ENCODE peak calls at places on chromosomes 4 and X, in seven cellular contexts. U is astrocyte of the spinal cord; C is iris pigment epithelial cell; Q is C1 segment of cervical spinal cord; M is left lung; T is activated CD8-positive, alpha-beta T cell treated with anti-CD3 and anti-CD28 coated beads, Interleukin-2, amount 10 ng/mL, durations not matched to agents 7 days and 5 days; P is WTC11. X is an unnamed sample.

GRCh38 chrX:145213504-145213903 is 33.8 kb upstream of the SPANXN1 start:
- DNase-seq in U (peak; percentile 3), C (peak; percentile 3), Q (no peak), M (no peak), T (no peak), P (no peak), X (no peak)

GRCh38 chr4:82601242-82602015 is 39.6 kb upstream of the TMEM150C start:
- DNase-seq in C (peak; percentile 20), U (no peak), T (no peak), Q (no peak), P (no peak), M (no peak), X (no peak)

GRCh38 chr4:156638925-156639605 is 332.5 kb downstream of the PDGFC start:
- DNase-seq in C (peak; percentile 77), Q (no peak), M (no peak), P (no peak), U (peak; percentile 82), T (no peak), X (no peak)

GRCh38 chr4:40185830-40186664 is 10.8 kb upstream of the RHOH start:
- DNase-seq in U (no peak), T (no peak), M (no peak), C (peak; percentile 21), P (no peak), Q (no peak), X (no peak)

GRCh38 chr4:88244821-88245579 is 39.4 kb downstream of the PPM1K start:
- DNase-seq in P (no peak), C (no peak), T (peak; percentile 66), Q (no peak), M (no peak), U (no peak), X (no peak)

GRCh38 chr4:128566688-128567087 is 242.8 kb upstream of the JADE1 start:
- DNase-seq in C (no peak), P (no peak), U (no peak), T (no peak), M (no peak), Q (no peak), X (no peak)

GRCh38 chrX:40106677-40107290 is 9.0 kb upstream of the BCOR start:
- DNase-seq in P (no peak), Q (no peak), M (no peak), T (no peak), C (no peak), U (no peak), X (no peak)

GRCh38 chr4:75007891-75008290 is 75.0 kb downstream of the PARM1 start:
- DNase-seq in Q (no peak), P (no peak), U (no peak), T (no peak), C (no peak), M (no peak), X (no peak)

GRCh38 chrX:40663078-40663740 is 15.8 kb upstream of the CXorf38 start:
- DNase-seq in M (no peak), T (no peak), U (no peak), C (no peak), Q (no peak), P (no peak), X (no peak)

GRCh38 chr4:29581469-29581868 is 1138.7 kb upstream of the PCDH7 start:
- DNase-seq in M (no peak), P (no peak), Q (no peak), C (peak; percentile 0), T (no peak), U (peak; percentile 36), X (no peak)

GRCh38 chrX:40552768-40553167 is 28.0 kb upstream of the ATP6AP2 start:
- DNase-seq in M (no peak), Q (no peak), U (peak; percentile 27), T (no peak), C (no peak), P (no peak), X (peak; percentile 38)

GRCh38 chrX:114584434-114584943 is 603 bp downstream of the HTR2C start:
- DNase-seq in T (no peak), U (no peak), C (no peak), Q (no peak), M (no peak), P (peak; percentile 66), X (no peak)

GRCh38 chr4:37243722-37244582 is 591 bp upstream of the NWD2 start:
- DNase-seq in U (peak; percentile 4), C (no peak), P (peak; percentile 84), Q (no peak), M (no peak), T (no peak), X (no peak)

GRCh38 chrX:9917861-9918260 is 49.3 kb upstream of the CLDN34 start:
- DNase-seq in T (no peak), U (no peak), M (no peak), P (no peak), Q (no peak), C (no peak), X (no peak)

GRCh38 chr4:75834095-75834771 is 68.0 kb downstream of the PPEF2 start:
- DNase-seq in T (no peak), P (no peak), Q (no peak), M (no peak), C (peak; percentile 22), U (no peak), X (no peak)

GRCh38 chr4:54513231-54513630 is 144.5 kb upstream of the KIT start:
- DNase-seq in M (no peak), U (peak; percentile 90), T (no peak), P (no peak), C (peak; percentile 52), Q (no peak), X (no peak)

GRCh38 chr4:84920591-84920990 is 45.9 kb downstream of the WDFY3 start:
- DNase-seq in C (peak; percentile 72), U (peak; percentile 46), Q (no peak), M (no peak), T (no peak), P (no peak), X (no peak)

GRCh38 chr4:53477038-53477565 is 99.7 kb downstream of the FIP1L1 start:
- DNase-seq in C (peak; percentile 70), M (no peak), U (no peak), T (no peak), P (no peak), Q (no peak), X (no peak)

GRCh38 chr4:1770791-1771231 is 22.3 kb upstream of the FGFR3 start:
- DNase-seq in U (no peak), P (no peak), Q (no peak), M (no peak), C (no peak), T (no peak), X (no peak)

GRCh38 chrX:71458866-71459265 is 74.0 kb upstream of the OGT start:
- DNase-seq in P (no peak), T (no peak), M (no peak), C (no peak), Q (no peak), U (no peak), X (no peak)

GRCh38 chrX:10545882-10546281 is 74.5 kb downstream of the MID1 start:
- DNase-seq in P (no peak), Q (no peak), M (no peak), U (no peak), C (no peak), T (no peak), X (no peak)

GRCh38 chr4:4735870-4736269 is 123.6 kb upstream of the MSX1 start:
- DNase-seq in P (no peak), Q (no peak), T (no peak), U (peak; percentile 31), C (peak; percentile 10), M (no peak), X (no peak)

GRCh38 chr4:152956650-152957436 is 20.7 kb downstream of the FHDC1 start:
- DNase-seq in U (peak; percentile 66), T (no peak), C (peak; percentile 87), P (no peak), M (no peak), Q (no peak), X (no peak)

GRCh38 chrX:13732246-13733067 is 2.0 kb downstream of the TRAPPC2 start:
- DNase-seq in M (no peak), C (no peak), U (no peak), Q (no peak), T (no peak), P (no peak), X (no peak)

GRCh38 chr4:140004580-140005314 is 149.2 kb downstream of the MAML3 start:
- DNase-seq in T (no peak), C (peak; percentile 52), U (peak; percentile 61), P (peak; percentile 55), Q (no peak), M (peak; percentile 59), X (peak; percentile 57)

GRCh38 chr4:73707918-73708577 is 32.3 kb upstream of the CXCL8 start:
- DNase-seq in M (peak; percentile 72), Q (no peak), U (peak; percentile 93), C (peak; percentile 97), P (no peak), T (no peak), X (no peak)

GRCh38 chrX:16869393-16870094 is 618 bp downstream of the RBBP7 start:
- DNase-seq in M (peak; percentile 34), Q (no peak), U (peak; percentile 5), T (peak; percentile 63), C (no peak), P (peak; percentile 32), X (peak; percentile 55)

GRCh38 chrX:40176256-40176978 is 78.7 kb upstream of the BCOR start:
- DNase-seq in M (peak; percentile 68), T (peak; percentile 75), P (peak; percentile 48), U (no peak), C (peak; percentile 50), Q (no peak), X (peak; percentile 57)

GRCh38 chrX:41452565-41452964 is 5.4 kb downstream of the NYX start:
- DNase-seq in T (no peak), U (no peak), P (no peak), C (peak; percentile 24), M (no peak), Q (no peak), X (no peak)

GRCh38 chr4:164097119-164097518 is 602.6 kb downstream of the TMA16 start:
- DNase-seq in P (no peak), T (no peak), U (no peak), C (no peak), M (no peak), Q (no peak), X (no peak)

GRCh38 chr4:112214397-112215264 is 17.0 kb upstream of the AP1AR start:
- DNase-seq in Q (no peak), T (no peak), C (peak; percentile 24), M (no peak), P (no peak), U (peak; percentile 42), X (no peak)

GRCh38 chrX:150361777-150362351 is 1.3 kb upstream of the MAMLD1 start:
- DNase-seq in C (no peak), M (no peak), Q (no peak), U (no peak), T (no peak), P (peak; percentile 28), X (peak; percentile 11)

GRCh38 chrX:19758536-19758935 is 128.9 kb downstream of the SH3KBP1 start:
- DNase-seq in U (no peak), M (no peak), C (no peak), P (no peak), T (no peak), Q (no peak), X (no peak)

GRCh38 chrX:11890843-11891514 is 132.9 kb downstream of the MSL3 start:
- DNase-seq in Q (no peak), T (no peak), U (no peak), P (no peak), C (no peak), M (peak; percentile 41), X (no peak)

GRCh38 chr4:145154573-145154972 is 25.8 kb downstream of the OTUD4 start:
- DNase-seq in U (peak; percentile 30), C (peak; percentile 45), M (no peak), T (no peak), Q (no peak), P (no peak), X (peak; percentile 26)

X was measured in WERI-Rb-1.